ENCODE peak calls at places on chromosomes 16 and 17, in ten cellular contexts. N, J, W, V, L, B, Z, F, E and T are unnamed samples.

GRCh38 chr16:85690469-85691064 is 1.8 kb upstream of the GINS2 start:
- DNase-seq in N (no peak), J (no peak), W (no peak), V (no peak), L (no peak), B (no peak), Z (no peak), F (peak), E (no peak), T (no peak)

GRCh38 chr17:27807567-27808470 is 7.5 kb upstream of the NOS2 start:
- DNase-seq in N (peak), J (peak), W (peak), V (peak), L (no peak), B (no peak), Z (no peak), F (peak), E (peak), T (peak)

GRCh38 chr17:44122825-44123355 is 551 bp downstream of the HDAC5 start:
- DNase-seq in N (peak), J (no peak), W (no peak), V (no peak), L (no peak), B (no peak), Z (no peak), F (no peak), E (no peak), T (no peak)

GRCh38 chr16:4680673-4681470 is 12.5 kb upstream of the NUDT16L1 start:
- DNase-seq in N (no peak), J (no peak), W (peak), V (no peak), L (no peak), B (no peak), Z (no peak), F (no peak), E (no peak), T (no peak)

GRCh38 chr17:49898547-49899490 is 51.0 kb upstream of the TAC4 start:
- DNase-seq in N (no peak), J (no peak), W (no peak), V (no peak), L (no peak), B (no peak), Z (no peak), F (no peak), E (no peak), T (no peak)

GRCh38 chr17:7748098-7748775 is 30.7 kb downstream of the DNAH2 start:
- DNase-seq in N (no peak), J (no peak), W (no peak), V (no peak), L (no peak), B (no peak), Z (peak), F (no peak), E (no peak), T (no peak)

GRCh38 chr16:27364493-27365141 is 37.4 kb upstream of the IL21R start:
- DNase-seq in N (no peak), J (no peak), W (no peak), V (no peak), L (no peak), B (no peak), Z (no peak), F (no peak), E (no peak), T (peak)

GRCh38 chr16:88631920-88632586 is 6.3 kb upstream of the IL17C start:
- DNase-seq in N (no peak), J (no peak), W (no peak), V (no peak), L (no peak), B (no peak), Z (no peak), F (no peak), E (no peak), T (no peak)

GRCh38 chr16:20867585-20867984 is 32.6 kb downstream of the DCUN1D3 start:
- DNase-seq in N (no peak), J (no peak), W (no peak), V (no peak), L (no peak), B (no peak), Z (no peak), F (no peak), E (no peak), T (no peak)

GRCh38 chr17:732788-733720 is 658 bp downstream of the TLCD3A start:
- DNase-seq in N (peak), J (peak), W (peak), V (no peak), L (no peak), B (no peak), Z (no peak), F (no peak), E (no peak), T (peak)

GRCh38 chr16:85286970-85287814 is 174.9 kb upstream of the CIBAR2 start:
- DNase-seq in N (no peak), J (no peak), W (peak), V (no peak), L (no peak), B (peak), Z (no peak), F (no peak), E (no peak), T (no peak)

GRCh38 chr17:73166731-73167581 is 2.1 kb downstream of the SSTR2 start:
- DNase-seq in N (peak), J (peak), W (no peak), V (no peak), L (no peak), B (peak), Z (no peak), F (no peak), E (no peak), T (peak)

GRCh38 chr16:87445486-87445885 is 47.3 kb downstream of the ZCCHC14 start:
- DNase-seq in N (no peak), J (no peak), W (no peak), V (no peak), L (no peak), B (no peak), Z (no peak), F (no peak), E (no peak), T (no peak)